ENCODE peak calls at places on chromosomes 1 and 21, in five cellular contexts. One of them, this sample, is unnamed.
A peak's percentile ranks its signal among the peaks of the same experiment; 100 is the strongest.

GRCh38 chr1:34433099-34433498 is 256.4 kb downstream of the C1orf94 start:
- DNase-seq in PC-9: no peak
- DNase-seq in OCI-LY7: no peak
- DNase-seq in psoas muscle: no peak
- DNase-seq in MM.1S: no peak
- DNase-seq in this sample: no peak

GRCh38 chr1:5746611-5747427 is 245.4 kb downstream of the NPHP4 start:
- DNase-seq in PC-9: no peak
- DNase-seq in OCI-LY7: no peak
- DNase-seq in psoas muscle: peak; percentile 25
- DNase-seq in MM.1S: no peak
- DNase-seq in this sample: peak; percentile 18

GRCh38 chr1:101992816-101993575 is 3.7 kb downstream of the OLFM3 start:
- DNase-seq in PC-9: no peak
- DNase-seq in OCI-LY7: no peak
- DNase-seq in psoas muscle: no peak
- DNase-seq in MM.1S: no peak
- DNase-seq in this sample: no peak

GRCh38 chr1:115408489-115409002 is 70.5 kb upstream of the NGF start:
- DNase-seq in PC-9: no peak
- DNase-seq in OCI-LY7: no peak
- DNase-seq in psoas muscle: no peak
- DNase-seq in MM.1S: no peak
- DNase-seq in this sample: no peak

GRCh38 chr21:22609802-22610201 is 1611.6 kb downstream of the NCAM2 start:
- DNase-seq in PC-9: no peak
- DNase-seq in OCI-LY7: no peak
- DNase-seq in psoas muscle: no peak
- DNase-seq in MM.1S: no peak
- DNase-seq in this sample: no peak

GRCh38 chr21:31988492-31989285 is 115.9 kb downstream of the HUNK start:
- DNase-seq in PC-9: no peak
- DNase-seq in OCI-LY7: no peak
- DNase-seq in psoas muscle: no peak
- DNase-seq in MM.1S: no peak
- DNase-seq in this sample: no peak

GRCh38 chr1:176735201-176735600 is 272.2 kb downstream of the PAPPA2 start:
- DNase-seq in PC-9: no peak
- DNase-seq in OCI-LY7: no peak
- DNase-seq in psoas muscle: no peak
- DNase-seq in MM.1S: no peak
- DNase-seq in this sample: no peak

GRCh38 chr1:212490276-212490675 is 57.6 kb downstream of the NENF start:
- DNase-seq in PC-9: no peak
- DNase-seq in OCI-LY7: no peak
- DNase-seq in psoas muscle: no peak
- DNase-seq in MM.1S: no peak
- DNase-seq in this sample: no peak

GRCh38 chr1:80594013-80594412 is 1206.7 kb upstream of the ADGRL2 start:
- DNase-seq in PC-9: peak; percentile 87
- DNase-seq in OCI-LY7: no peak
- DNase-seq in psoas muscle: no peak
- DNase-seq in MM.1S: no peak
- DNase-seq in this sample: peak; percentile 40

GRCh38 chr1:203563291-203563690 is 63.3 kb upstream of the ATP2B4 start:
- DNase-seq in PC-9: no peak
- DNase-seq in OCI-LY7: no peak
- DNase-seq in psoas muscle: no peak
- DNase-seq in MM.1S: no peak
- DNase-seq in this sample: no peak

GRCh38 chr1:19582318-19582717 is 61.8 kb upstream of the NBL1 start:
- DNase-seq in PC-9: no peak
- DNase-seq in OCI-LY7: peak; percentile 74
- DNase-seq in psoas muscle: peak; percentile 61
- DNase-seq in MM.1S: peak; percentile 59
- DNase-seq in this sample: peak; percentile 62

GRCh38 chr1:62869217-62869754 is 85.4 kb downstream of the ATG4C start:
- DNase-seq in PC-9: no peak
- DNase-seq in OCI-LY7: no peak
- DNase-seq in psoas muscle: no peak
- DNase-seq in MM.1S: no peak
- DNase-seq in this sample: no peak

GRCh38 chr1:160996195-160996594 is 24.8 kb downstream of the F11R start:
- DNase-seq in PC-9: peak; percentile 91
- DNase-seq in OCI-LY7: no peak
- DNase-seq in psoas muscle: no peak
- DNase-seq in MM.1S: no peak
- DNase-seq in this sample: no peak

GRCh38 chr1:2276803-2277580 is 48.9 kb downstream of the SKI start:
- DNase-seq in PC-9: no peak
- DNase-seq in OCI-LY7: no peak
- DNase-seq in psoas muscle: peak; percentile 23
- DNase-seq in MM.1S: no peak
- DNase-seq in this sample: no peak

GRCh38 chr1:219963432-219963831 is 35.1 kb upstream of the SLC30A10 start:
- DNase-seq in PC-9: no peak
- DNase-seq in OCI-LY7: no peak
- DNase-seq in psoas muscle: no peak
- DNase-seq in MM.1S: no peak
- DNase-seq in this sample: no peak

GRCh38 chr1:160340146-160340545 is 2.9 kb downstream of the COPA start:
- DNase-seq in PC-9: no peak
- DNase-seq in OCI-LY7: no peak
- DNase-seq in psoas muscle: no peak
- DNase-seq in MM.1S: no peak
- DNase-seq in this sample: no peak

GRCh38 chr1:242691603-242691945 is 167.1 kb upstream of the PLD5 start:
- DNase-seq in PC-9: no peak
- DNase-seq in OCI-LY7: no peak
- DNase-seq in psoas muscle: no peak
- DNase-seq in MM.1S: peak; percentile 18
- DNase-seq in this sample: no peak

GRCh38 chr1:1927751-1928150 is 8.7 kb upstream of the TMEM52 start:
- DNase-seq in PC-9: no peak
- DNase-seq in OCI-LY7: no peak
- DNase-seq in psoas muscle: no peak
- DNase-seq in MM.1S: no peak
- DNase-seq in this sample: no peak

GRCh38 chr1:231566468-231566867 is 38.0 kb downstream of the TSNAX start:
- DNase-seq in PC-9: no peak
- DNase-seq in OCI-LY7: no peak
- DNase-seq in psoas muscle: no peak
- DNase-seq in MM.1S: no peak
- DNase-seq in this sample: no peak

GRCh38 chr1:25031966-25032667 is 102.0 kb upstream of the RUNX3 start:
- DNase-seq in PC-9: no peak
- DNase-seq in OCI-LY7: peak; percentile 86
- DNase-seq in psoas muscle: no peak
- DNase-seq in MM.1S: peak; percentile 73
- DNase-seq in this sample: no peak

GRCh38 chr1:210600421-210601195 is 271.9 kb downstream of the HHAT start:
- DNase-seq in PC-9: no peak
- DNase-seq in OCI-LY7: no peak
- DNase-seq in psoas muscle: no peak
- DNase-seq in MM.1S: no peak
- DNase-seq in this sample: no peak

GRCh38 chr1:237197470-237198425 is 155.8 kb downstream of the RYR2 start:
- DNase-seq in PC-9: no peak
- DNase-seq in OCI-LY7: no peak
- DNase-seq in psoas muscle: no peak
- DNase-seq in MM.1S: no peak
- DNase-seq in this sample: no peak

GRCh38 chr1:91526496-91526895 is 25.8 kb downstream of the CDC7 start:
- DNase-seq in PC-9: no peak
- DNase-seq in OCI-LY7: no peak
- DNase-seq in psoas muscle: no peak
- DNase-seq in MM.1S: no peak
- DNase-seq in this sample: no peak

GRCh38 chr1:56758135-56758534 is 61.1 kb downstream of the FYB2 start:
- DNase-seq in PC-9: peak; percentile 48
- DNase-seq in OCI-LY7: no peak
- DNase-seq in psoas muscle: peak; percentile 59
- DNase-seq in MM.1S: no peak
- DNase-seq in this sample: peak; percentile 57

GRCh38 chr21:42289926-42290325 is 25.3 kb downstream of the TFF3 start:
- DNase-seq in PC-9: no peak
- DNase-seq in OCI-LY7: no peak
- DNase-seq in psoas muscle: no peak
- DNase-seq in MM.1S: no peak
- DNase-seq in this sample: no peak

GRCh38 chr21:15604424-15604823 is 125.4 kb upstream of the USP25 start:
- DNase-seq in PC-9: peak; percentile 82
- DNase-seq in OCI-LY7: no peak
- DNase-seq in psoas muscle: no peak
- DNase-seq in MM.1S: no peak
- DNase-seq in this sample: peak; percentile 25

GRCh38 chr1:94011709-94012590 is 102.7 kb upstream of the GCLM start:
- DNase-seq in PC-9: no peak
- DNase-seq in OCI-LY7: no peak
- DNase-seq in psoas muscle: no peak
- DNase-seq in MM.1S: no peak
- DNase-seq in this sample: no peak

GRCh38 chr21:27225142-27225541 is 258.3 kb upstream of the ADAMTS5 start:
- DNase-seq in PC-9: no peak
- DNase-seq in OCI-LY7: no peak
- DNase-seq in psoas muscle: no peak
- DNase-seq in MM.1S: no peak
- DNase-seq in this sample: no peak

GRCh38 chr1:72482736-72483413 is 200.5 kb upstream of the NEGR1 start:
- DNase-seq in PC-9: no peak
- DNase-seq in OCI-LY7: no peak
- DNase-seq in psoas muscle: no peak
- DNase-seq in MM.1S: no peak
- DNase-seq in this sample: peak; percentile 5

GRCh38 chr1:167713330-167714081 is 8.3 kb upstream of the MPZL1 start:
- DNase-seq in PC-9: no peak
- DNase-seq in OCI-LY7: peak; percentile 37
- DNase-seq in psoas muscle: peak; percentile 66
- DNase-seq in MM.1S: peak; percentile 40
- DNase-seq in this sample: peak; percentile 36

DNA sequence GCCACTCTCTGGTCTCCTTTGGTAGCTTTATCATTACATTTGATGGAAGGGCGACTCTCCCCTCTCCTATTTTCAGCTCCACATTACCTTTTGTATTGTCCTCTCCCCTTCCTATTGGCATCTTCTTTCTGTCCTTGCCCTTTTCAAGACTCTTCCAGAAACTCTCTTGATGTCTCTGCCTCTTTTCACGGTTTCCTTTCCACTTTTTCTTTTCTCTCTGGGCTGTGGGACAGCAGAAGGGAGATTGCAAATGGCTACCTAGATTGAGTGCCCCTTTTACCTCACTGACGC is 17.5 kb downstream of the IER5 start:
- DNase-seq in PC-9: no peak
- DNase-seq in OCI-LY7: no peak
- DNase-seq in psoas muscle: no peak
- DNase-seq in MM.1S: no peak
- DNase-seq in this sample: no peak
- H3K4me1 ChIP-seq in PC-9: peaks cover 70% of the 10 kb centered on the region
- H3K4me1 ChIP-seq in OCI-LY7: peaks cover 17% of the 10 kb centered on the region
- H3K4me1 ChIP-seq in psoas muscle: peaks cover 25% of the 10 kb centered on the region
- H3K4me1 ChIP-seq in MM.1S: peaks cover 18% of the 10 kb centered on the region
- H3K4me1 ChIP-seq in this sample: peaks cover 51% of the 10 kb centered on the region

DNA sequence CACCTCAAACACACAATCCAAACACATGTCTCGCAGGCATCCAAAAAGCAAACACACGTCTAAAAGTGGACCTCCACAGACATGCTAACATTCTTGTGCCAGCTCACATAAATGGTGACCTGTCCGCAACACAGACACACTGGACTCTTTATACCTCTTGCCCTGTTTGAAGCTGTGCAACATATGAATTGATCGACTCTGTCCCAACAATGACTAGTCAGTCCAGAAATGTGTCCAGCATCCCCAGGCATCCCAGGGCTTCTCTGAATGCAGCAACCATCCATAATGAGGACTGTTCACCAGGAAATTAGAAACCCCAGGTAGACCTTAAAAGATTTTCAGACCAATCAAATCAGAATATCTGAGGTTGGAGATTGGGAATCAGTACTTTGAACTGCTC is 3.2 kb downstream of the DDR2 start:
- DNase-seq in PC-9: no peak
- DNase-seq in OCI-LY7: no peak
- DNase-seq in psoas muscle: no peak
- DNase-seq in MM.1S: no peak
- DNase-seq in this sample: no peak
- H3K4me3 ChIP-seq in PC-9: no peak overlapping the region
- H3K4me3 ChIP-seq in OCI-LY7: no peak overlapping the region
- H3K4me3 ChIP-seq in psoas muscle: peak overlapping the region; percentile 55
- H3K4me3 ChIP-seq in MM.1S: no peak overlapping the region
- H3K4me3 ChIP-seq in this sample: no peak overlapping the region

GRCh38 chr1:184404727-184405027 is 17.8 kb downstream of the C1orf21 start:
- DNase-seq in PC-9: no peak
- DNase-seq in OCI-LY7: no peak
- DNase-seq in psoas muscle: no peak
- DNase-seq in MM.1S: no peak
- DNase-seq in this sample: no peak

GRCh38 chr1:184403961-184404726 is 17.3 kb downstream of the C1orf21 start:
- DNase-seq in PC-9: no peak
- DNase-seq in OCI-LY7: no peak
- DNase-seq in psoas muscle: no peak
- DNase-seq in MM.1S: no peak
- DNase-seq in this sample: no peak

GRCh38 chr1:184396081-184396480 is 9.3 kb downstream of the C1orf21 start:
- DNase-seq in PC-9: no peak
- DNase-seq in OCI-LY7: no peak
- DNase-seq in psoas muscle: no peak
- DNase-seq in MM.1S: no peak
- DNase-seq in this sample: no peak

GRCh38 chr1:184395370-184395769 is 8.5 kb downstream of the C1orf21 start:
- DNase-seq in PC-9: no peak
- DNase-seq in OCI-LY7: no peak
- DNase-seq in psoas muscle: no peak
- DNase-seq in MM.1S: no peak
- DNase-seq in this sample: no peak

GRCh38 chr1:184399192-184399847 is 12.5 kb downstream of the C1orf21 start:
- DNase-seq in PC-9: no peak
- DNase-seq in OCI-LY7: no peak
- DNase-seq in psoas muscle: no peak
- DNase-seq in MM.1S: no peak
- DNase-seq in this sample: no peak
- H3K4me1 ChIP-seq in PC-9: no peaks in the 10 kb centered on the region
- H3K4me1 ChIP-seq in OCI-LY7: no peaks in the 10 kb centered on the region
- H3K4me1 ChIP-seq in psoas muscle: peaks cover 87% of the 10 kb centered on the region
- H3K4me1 ChIP-seq in MM.1S: no peaks in the 10 kb centered on the region
- H3K4me1 ChIP-seq in this sample: no peaks in the 10 kb centered on the region

GRCh38 chr1:12436817-12437599 is 181.0 kb downstream of the DHRS3 start:
- DNase-seq in PC-9: peak; percentile 70
- DNase-seq in OCI-LY7: no peak
- DNase-seq in psoas muscle: no peak
- DNase-seq in MM.1S: no peak
- DNase-seq in this sample: no peak

GRCh38 chr1:12436345-12436658 is 181.7 kb downstream of the DHRS3 start:
- DNase-seq in PC-9: no peak
- DNase-seq in OCI-LY7: no peak
- DNase-seq in psoas muscle: no peak
- DNase-seq in MM.1S: no peak
- DNase-seq in this sample: no peak

GRCh38 chr1:12434686-12435085 is 183.3 kb downstream of the DHRS3 start:
- DNase-seq in PC-9: no peak
- DNase-seq in OCI-LY7: no peak
- DNase-seq in psoas muscle: no peak
- DNase-seq in MM.1S: no peak
- DNase-seq in this sample: no peak

GRCh38 chr1:12434174-12434573 is 183.8 kb downstream of the DHRS3 start:
- DNase-seq in PC-9: no peak
- DNase-seq in OCI-LY7: no peak
- DNase-seq in psoas muscle: no peak
- DNase-seq in MM.1S: peak; percentile 76
- DNase-seq in this sample: no peak

GRCh38 chr1:12435639-12436344 is 182.2 kb downstream of the DHRS3 start:
- DNase-seq in PC-9: no peak
- DNase-seq in OCI-LY7: peak; percentile 6
- DNase-seq in psoas muscle: no peak
- DNase-seq in MM.1S: peak; percentile 92
- DNase-seq in this sample: no peak
- H3K4me3 ChIP-seq in PC-9: no peak overlapping the region
- H3K4me3 ChIP-seq in OCI-LY7: no peak overlapping the region
- H3K4me3 ChIP-seq in psoas muscle: no peak overlapping the region
- H3K4me3 ChIP-seq in MM.1S: peak overlapping the region; percentile 26
- H3K4me3 ChIP-seq in this sample: no peak overlapping the region